ENCODE peak calls at places on chromosomes 2 and 18, in five cellular contexts. T, N, L, D and H are unnamed samples.

GRCh38 chr18:68147728-68148127 is 567.2 kb downstream of the TMX3 start:
- DNase-seq in D (peak; percentile 13), L (no peak), T (no peak), N (no peak), H (no peak)

GRCh38 chr2:119231975-119232665 is 8.5 kb downstream of the STEAP3 start:
- DNase-seq in T (no peak), L (no peak), D (peak; percentile 76), N (no peak), H (no peak)

GRCh38 chr2:216664593-216665034 is 30.7 kb downstream of the IGFBP5 start:
- DNase-seq in D (peak; percentile 73), T (no peak), L (no peak), N (no peak), H (no peak)

GRCh38 chr18:35508746-35509338 is 11.1 kb upstream of the INO80C start:
- DNase-seq in D (no peak), L (no peak), T (no peak), N (no peak), H (no peak)

GRCh38 chr18:74387362-74387761 is 69.7 kb downstream of the DIPK1C start:
- DNase-seq in L (no peak), T (no peak), N (no peak), D (no peak), H (no peak)

GRCh38 chr2:32627441-32627900 is 379 bp upstream of the TTC27 start:
- DNase-seq in T (peak; percentile 68), N (peak; percentile 36), L (no peak), D (peak; percentile 67), H (peak; percentile 50)

GRCh38 chr2:64594563-64594989 is 59.1 kb downstream of the SERTAD2 start:
- DNase-seq in N (no peak), D (peak; percentile 55), L (no peak), T (no peak), H (no peak)

GRCh38 chr2:31129835-31130561 is 8.2 kb downstream of the GALNT14 start:
- DNase-seq in L (no peak), N (no peak), T (no peak), D (no peak), H (no peak)

GRCh38 chr18:62784966-62785413 is 69.6 kb downstream of the PHLPP1 start:
- DNase-seq in L (peak; percentile 55), T (peak; percentile 53), N (no peak), D (peak; percentile 80), H (peak; percentile 31)

GRCh38 chr2:112547333-112547732 is 5.1 kb downstream of the POLR1B start:
- DNase-seq in L (no peak), T (peak; percentile 38), D (peak; percentile 52), N (peak; percentile 7), H (no peak)

GRCh38 chr18:10213526-10213925 is 240.9 kb upstream of the APCDD1 start:
- DNase-seq in L (no peak), D (no peak), T (no peak), N (no peak), H (no peak)

GRCh38 chr2:65292461-65293127 is 65.0 kb downstream of the ACTR2 start:
- DNase-seq in D (no peak), L (no peak), T (no peak), N (no peak), H (no peak)

GRCh38 chr2:36371963-36372391 is 16.4 kb downstream of the CRIM1 start:
- DNase-seq in T (no peak), L (no peak), N (no peak), D (peak; percentile 94), H (no peak)

GRCh38 chr2:86235196-86235980 is 36.1 kb downstream of the MRPL35 start:
- DNase-seq in L (no peak), N (no peak), D (no peak), T (no peak), H (no peak)

GRCh38 chr2:8315766-8316165 is 366.1 kb upstream of the ID2 start:
- DNase-seq in N (no peak), L (no peak), D (peak; percentile 59), T (peak; percentile 24), H (no peak)

GRCh38 chr2:217622664-217623063 is 380.1 kb downstream of the TNS1 start:
- DNase-seq in D (peak; percentile 35), T (no peak), L (no peak), N (no peak), H (no peak)

GRCh38 chr2:61193670-61194561 is 31.9 kb downstream of the C2orf74 start:
- DNase-seq in L (no peak), D (no peak), T (no peak), N (no peak), H (no peak)